ENCODE peak calls at places on chromosomes 11 and 22, in nine cellular contexts. One of them, this sample, is unnamed.

GRCh38 chr11:28606930-28607329 is 498.7 kb downstream of the METTL15 start:
- DNase-seq in activated CD8-positive, alpha-beta memory T cell treated with anti-CD3 and anti-CD28 coated beads for 1 hour: no peak
- DNase-seq in K562: no peak
- DNase-seq in right atrium auricular region: no peak
- DNase-seq in cardiac fibroblast: peak
- DNase-seq in NB4: peak
- DNase-seq in NCI-H2029 treated with DMSO at 0.1 percent for 48 hours: no peak
- DNase-seq in heart left ventricle: no peak
- DNase-seq in lung microvascular endothelial cell: peak
- DNase-seq in this sample: no peak

GRCh38 chr11:34614334-34615113 is 6.4 kb upstream of the EHF start:
- DNase-seq in K562: no peak
- DNase-seq in NCI-H2029 treated with DMSO at 0.1 percent for 48 hours: no peak
- DNase-seq in cardiac fibroblast: peak
- DNase-seq in NB4: peak
- DNase-seq in activated CD8-positive, alpha-beta memory T cell treated with anti-CD3 and anti-CD28 coated beads for 1 hour: no peak
- DNase-seq in heart left ventricle: no peak
- DNase-seq in lung microvascular endothelial cell: no peak
- DNase-seq in right atrium auricular region: no peak
- DNase-seq in this sample: no peak

GRCh38 chr11:65952052-65952521 is 6.8 kb downstream of the TSGA10IP start:
- DNase-seq in heart left ventricle: no peak
- DNase-seq in cardiac fibroblast: no peak
- DNase-seq in right atrium auricular region: no peak
- DNase-seq in NCI-H2029 treated with DMSO at 0.1 percent for 48 hours: no peak
- DNase-seq in NB4: no peak
- DNase-seq in lung microvascular endothelial cell: no peak
- DNase-seq in K562: no peak
- DNase-seq in activated CD8-positive, alpha-beta memory T cell treated with anti-CD3 and anti-CD28 coated beads for 1 hour: no peak
- DNase-seq in this sample: no peak

GRCh38 chr11:114154271-114155047 is 94.9 kb downstream of the ZBTB16 start:
- DNase-seq in lung microvascular endothelial cell: peak
- DNase-seq in cardiac fibroblast: peak
- DNase-seq in heart left ventricle: no peak
- DNase-seq in K562: no peak
- DNase-seq in NB4: peak
- DNase-seq in right atrium auricular region: peak
- DNase-seq in activated CD8-positive, alpha-beta memory T cell treated with anti-CD3 and anti-CD28 coated beads for 1 hour: no peak
- DNase-seq in NCI-H2029 treated with DMSO at 0.1 percent for 48 hours: no peak
- DNase-seq in this sample: peak

GRCh38 chr11:103736986-103737622 is 299.3 kb upstream of the DDI1 start:
- DNase-seq in NB4: no peak
- DNase-seq in heart left ventricle: peak
- DNase-seq in lung microvascular endothelial cell: peak
- DNase-seq in cardiac fibroblast: no peak
- DNase-seq in activated CD8-positive, alpha-beta memory T cell treated with anti-CD3 and anti-CD28 coated beads for 1 hour: no peak
- DNase-seq in right atrium auricular region: no peak
- DNase-seq in NCI-H2029 treated with DMSO at 0.1 percent for 48 hours: no peak
- DNase-seq in K562: no peak
- DNase-seq in this sample: no peak

GRCh38 chr11:119942583-119943338 is 195.2 kb downstream of the TRIM29 start:
- DNase-seq in heart left ventricle: no peak
- DNase-seq in NCI-H2029 treated with DMSO at 0.1 percent for 48 hours: no peak
- DNase-seq in NB4: no peak
- DNase-seq in lung microvascular endothelial cell: no peak
- DNase-seq in cardiac fibroblast: no peak
- DNase-seq in activated CD8-positive, alpha-beta memory T cell treated with anti-CD3 and anti-CD28 coated beads for 1 hour: no peak
- DNase-seq in right atrium auricular region: no peak
- DNase-seq in K562: no peak
- DNase-seq in this sample: no peak

GRCh38 chr11:125625594-125626380 is 824 bp downstream of the CHEK1 start:
- DNase-seq in heart left ventricle: peak
- DNase-seq in NB4: peak
- DNase-seq in cardiac fibroblast: peak
- DNase-seq in right atrium auricular region: peak
- DNase-seq in NCI-H2029 treated with DMSO at 0.1 percent for 48 hours: peak
- DNase-seq in activated CD8-positive, alpha-beta memory T cell treated with anti-CD3 and anti-CD28 coated beads for 1 hour: peak
- DNase-seq in lung microvascular endothelial cell: peak
- DNase-seq in K562: peak
- DNase-seq in this sample: peak

GRCh38 chr11:23789938-23790371 is 706.9 kb upstream of the LUZP2 start:
- DNase-seq in K562: no peak
- DNase-seq in NCI-H2029 treated with DMSO at 0.1 percent for 48 hours: no peak
- DNase-seq in NB4: no peak
- DNase-seq in activated CD8-positive, alpha-beta memory T cell treated with anti-CD3 and anti-CD28 coated beads for 1 hour: no peak
- DNase-seq in cardiac fibroblast: peak
- DNase-seq in right atrium auricular region: no peak
- DNase-seq in lung microvascular endothelial cell: no peak
- DNase-seq in heart left ventricle: no peak
- DNase-seq in this sample: no peak

GRCh38 chr22:29048822-29049654 is 12.6 kb downstream of the C22orf31 start:
- DNase-seq in right atrium auricular region: no peak
- DNase-seq in NB4: no peak
- DNase-seq in heart left ventricle: no peak
- DNase-seq in NCI-H2029 treated with DMSO at 0.1 percent for 48 hours: no peak
- DNase-seq in cardiac fibroblast: no peak
- DNase-seq in K562: no peak
- DNase-seq in activated CD8-positive, alpha-beta memory T cell treated with anti-CD3 and anti-CD28 coated beads for 1 hour: no peak
- DNase-seq in lung microvascular endothelial cell: no peak
- DNase-seq in this sample: no peak

GRCh38 chr22:19941365-19942070 is at the start of the genes COMT and TXNRD2:
- DNase-seq in cardiac fibroblast: peak
- DNase-seq in NB4: peak
- DNase-seq in right atrium auricular region: no peak
- DNase-seq in activated CD8-positive, alpha-beta memory T cell treated with anti-CD3 and anti-CD28 coated beads for 1 hour: peak
- DNase-seq in heart left ventricle: peak
- DNase-seq in K562: peak
- DNase-seq in lung microvascular endothelial cell: peak
- DNase-seq in NCI-H2029 treated with DMSO at 0.1 percent for 48 hours: peak
- DNase-seq in this sample: peak

GRCh38 chr11:75465701-75466531 is 32.9 kb upstream of the KLHL35 start:
- DNase-seq in activated CD8-positive, alpha-beta memory T cell treated with anti-CD3 and anti-CD28 coated beads for 1 hour: no peak
- DNase-seq in lung microvascular endothelial cell: peak
- DNase-seq in heart left ventricle: no peak
- DNase-seq in right atrium auricular region: no peak
- DNase-seq in NCI-H2029 treated with DMSO at 0.1 percent for 48 hours: no peak
- DNase-seq in cardiac fibroblast: no peak
- DNase-seq in K562: no peak
- DNase-seq in NB4: no peak
- DNase-seq in this sample: no peak

GRCh38 chr22:22026157-22026831 is 43.7 kb upstream of the TOP3B start:
- DNase-seq in heart left ventricle: no peak
- DNase-seq in NCI-H2029 treated with DMSO at 0.1 percent for 48 hours: no peak
- DNase-seq in activated CD8-positive, alpha-beta memory T cell treated with anti-CD3 and anti-CD28 coated beads for 1 hour: no peak
- DNase-seq in K562: no peak
- DNase-seq in cardiac fibroblast: no peak
- DNase-seq in right atrium auricular region: no peak
- DNase-seq in NB4: no peak
- DNase-seq in lung microvascular endothelial cell: no peak
- DNase-seq in this sample: no peak

GRCh38 chr22:21861856-21862255 is 5.6 kb downstream of the MAPK1 start:
- DNase-seq in K562: no peak
- DNase-seq in activated CD8-positive, alpha-beta memory T cell treated with anti-CD3 and anti-CD28 coated beads for 1 hour: no peak
- DNase-seq in lung microvascular endothelial cell: no peak
- DNase-seq in NCI-H2029 treated with DMSO at 0.1 percent for 48 hours: no peak
- DNase-seq in cardiac fibroblast: peak
- DNase-seq in heart left ventricle: no peak
- DNase-seq in NB4: peak
- DNase-seq in right atrium auricular region: no peak
- DNase-seq in this sample: no peak

GRCh38 chr11:69770525-69770924 is 4.6 kb downstream of the FGF4 start:
- DNase-seq in heart left ventricle: no peak
- DNase-seq in lung microvascular endothelial cell: no peak
- DNase-seq in right atrium auricular region: no peak
- DNase-seq in cardiac fibroblast: no peak
- DNase-seq in NCI-H2029 treated with DMSO at 0.1 percent for 48 hours: no peak
- DNase-seq in activated CD8-positive, alpha-beta memory T cell treated with anti-CD3 and anti-CD28 coated beads for 1 hour: no peak
- DNase-seq in K562: peak
- DNase-seq in NB4: no peak
- DNase-seq in this sample: no peak

GRCh38 chr11:1913271-1914060 is 6.0 kb upstream of the TNNT3 start:
- DNase-seq in NCI-H2029 treated with DMSO at 0.1 percent for 48 hours: no peak
- DNase-seq in right atrium auricular region: no peak
- DNase-seq in cardiac fibroblast: no peak
- DNase-seq in K562: no peak
- DNase-seq in NB4: no peak
- DNase-seq in activated CD8-positive, alpha-beta memory T cell treated with anti-CD3 and anti-CD28 coated beads for 1 hour: no peak
- DNase-seq in heart left ventricle: peak
- DNase-seq in lung microvascular endothelial cell: no peak
- DNase-seq in this sample: no peak

GRCh38 chr11:15704064-15704463 is 589.3 kb downstream of the INSC start:
- DNase-seq in NCI-H2029 treated with DMSO at 0.1 percent for 48 hours: no peak
- DNase-seq in K562: no peak
- DNase-seq in cardiac fibroblast: no peak
- DNase-seq in right atrium auricular region: no peak
- DNase-seq in NB4: no peak
- DNase-seq in activated CD8-positive, alpha-beta memory T cell treated with anti-CD3 and anti-CD28 coated beads for 1 hour: no peak
- DNase-seq in lung microvascular endothelial cell: no peak
- DNase-seq in heart left ventricle: no peak
- DNase-seq in this sample: no peak

GRCh38 chr11:63020671-63021255 is 5.1 kb upstream of the SLC22A8 start:
- DNase-seq in NB4: peak
- DNase-seq in heart left ventricle: no peak
- DNase-seq in K562: peak
- DNase-seq in NCI-H2029 treated with DMSO at 0.1 percent for 48 hours: no peak
- DNase-seq in activated CD8-positive, alpha-beta memory T cell treated with anti-CD3 and anti-CD28 coated beads for 1 hour: no peak
- DNase-seq in lung microvascular endothelial cell: peak
- DNase-seq in right atrium auricular region: no peak
- DNase-seq in cardiac fibroblast: no peak
- DNase-seq in this sample: no peak

GRCh38 chr11:46278387-46279173 is 1.1 kb downstream of the CREB3L1 start:
- DNase-seq in cardiac fibroblast: peak
- DNase-seq in NCI-H2029 treated with DMSO at 0.1 percent for 48 hours: no peak
- DNase-seq in right atrium auricular region: no peak
- DNase-seq in activated CD8-positive, alpha-beta memory T cell treated with anti-CD3 and anti-CD28 coated beads for 1 hour: peak
- DNase-seq in NB4: peak
- DNase-seq in lung microvascular endothelial cell: no peak
- DNase-seq in K562: peak
- DNase-seq in heart left ventricle: peak
- DNase-seq in this sample: peak

GRCh38 chr11:111326824-111327223 is 28.5 kb downstream of the POU2AF3 start:
- DNase-seq in activated CD8-positive, alpha-beta memory T cell treated with anti-CD3 and anti-CD28 coated beads for 1 hour: no peak
- DNase-seq in K562: no peak
- DNase-seq in heart left ventricle: no peak
- DNase-seq in right atrium auricular region: no peak
- DNase-seq in lung microvascular endothelial cell: no peak
- DNase-seq in NCI-H2029 treated with DMSO at 0.1 percent for 48 hours: no peak
- DNase-seq in NB4: no peak
- DNase-seq in cardiac fibroblast: no peak
- DNase-seq in this sample: no peak

GRCh38 chr11:132472411-132473205 is 1059.7 kb downstream of the OPCML start:
- DNase-seq in K562: no peak
- DNase-seq in heart left ventricle: no peak
- DNase-seq in right atrium auricular region: no peak
- DNase-seq in activated CD8-positive, alpha-beta memory T cell treated with anti-CD3 and anti-CD28 coated beads for 1 hour: no peak
- DNase-seq in NB4: no peak
- DNase-seq in NCI-H2029 treated with DMSO at 0.1 percent for 48 hours: no peak
- DNase-seq in cardiac fibroblast: peak
- DNase-seq in lung microvascular endothelial cell: no peak
- DNase-seq in this sample: no peak

GRCh38 chr11:28245131-28245530 is 136.9 kb downstream of the METTL15 start:
- DNase-seq in K562: no peak
- DNase-seq in heart left ventricle: no peak
- DNase-seq in lung microvascular endothelial cell: no peak
- DNase-seq in NCI-H2029 treated with DMSO at 0.1 percent for 48 hours: no peak
- DNase-seq in cardiac fibroblast: peak
- DNase-seq in NB4: no peak
- DNase-seq in activated CD8-positive, alpha-beta memory T cell treated with anti-CD3 and anti-CD28 coated beads for 1 hour: no peak
- DNase-seq in right atrium auricular region: no peak
- DNase-seq in this sample: no peak

GRCh38 chr11:43582024-43582836 is 98.3 kb upstream of the HSD17B12 start:
- DNase-seq in K562: no peak
- DNase-seq in activated CD8-positive, alpha-beta memory T cell treated with anti-CD3 and anti-CD28 coated beads for 1 hour: no peak
- DNase-seq in NB4: no peak
- DNase-seq in heart left ventricle: no peak
- DNase-seq in right atrium auricular region: no peak
- DNase-seq in cardiac fibroblast: no peak
- DNase-seq in NCI-H2029 treated with DMSO at 0.1 percent for 48 hours: no peak
- DNase-seq in lung microvascular endothelial cell: no peak
- DNase-seq in this sample: no peak

GRCh38 chr11:122071680-122072321 is 44.2 kb downstream of the BLID start:
- DNase-seq in NB4: no peak
- DNase-seq in K562: no peak
- DNase-seq in cardiac fibroblast: no peak
- DNase-seq in activated CD8-positive, alpha-beta memory T cell treated with anti-CD3 and anti-CD28 coated beads for 1 hour: no peak
- DNase-seq in right atrium auricular region: no peak
- DNase-seq in NCI-H2029 treated with DMSO at 0.1 percent for 48 hours: no peak
- DNase-seq in lung microvascular endothelial cell: no peak
- DNase-seq in heart left ventricle: no peak
- DNase-seq in this sample: peak

GRCh38 chr22:27918351-27919221 is 470 bp downstream of the PITPNB start:
- DNase-seq in NB4: peak
- DNase-seq in right atrium auricular region: peak
- DNase-seq in NCI-H2029 treated with DMSO at 0.1 percent for 48 hours: no peak
- DNase-seq in K562: peak
- DNase-seq in heart left ventricle: peak
- DNase-seq in lung microvascular endothelial cell: peak
- DNase-seq in activated CD8-positive, alpha-beta memory T cell treated with anti-CD3 and anti-CD28 coated beads for 1 hour: peak
- DNase-seq in cardiac fibroblast: peak
- DNase-seq in this sample: peak

GRCh38 chr11:79189604-79190003 is 251.2 kb downstream of the TENM4 start:
- DNase-seq in NCI-H2029 treated with DMSO at 0.1 percent for 48 hours: peak
- DNase-seq in heart left ventricle: no peak
- DNase-seq in NB4: no peak
- DNase-seq in lung microvascular endothelial cell: no peak
- DNase-seq in right atrium auricular region: no peak
- DNase-seq in cardiac fibroblast: no peak
- DNase-seq in activated CD8-positive, alpha-beta memory T cell treated with anti-CD3 and anti-CD28 coated beads for 1 hour: no peak
- DNase-seq in K562: no peak
- DNase-seq in this sample: peak

GRCh38 chr11:74990941-74991340 is 2.2 kb downstream of the NEU3 start:
- DNase-seq in activated CD8-positive, alpha-beta memory T cell treated with anti-CD3 and anti-CD28 coated beads for 1 hour: no peak
- DNase-seq in heart left ventricle: no peak
- DNase-seq in lung microvascular endothelial cell: no peak
- DNase-seq in NCI-H2029 treated with DMSO at 0.1 percent for 48 hours: no peak
- DNase-seq in K562: no peak
- DNase-seq in cardiac fibroblast: no peak
- DNase-seq in NB4: no peak
- DNase-seq in right atrium auricular region: no peak
- DNase-seq in this sample: no peak

GRCh38 chr11:45337583-45338360 is 51.6 kb upstream of the SYT13 start:
- DNase-seq in heart left ventricle: no peak
- DNase-seq in right atrium auricular region: no peak
- DNase-seq in activated CD8-positive, alpha-beta memory T cell treated with anti-CD3 and anti-CD28 coated beads for 1 hour: no peak
- DNase-seq in NCI-H2029 treated with DMSO at 0.1 percent for 48 hours: no peak
- DNase-seq in cardiac fibroblast: no peak
- DNase-seq in lung microvascular endothelial cell: no peak
- DNase-seq in K562: no peak
- DNase-seq in NB4: no peak
- DNase-seq in this sample: no peak

GRCh38 chr22:35024364-35024692 is 41.6 kb upstream of the ISX start:
- DNase-seq in right atrium auricular region: no peak
- DNase-seq in NCI-H2029 treated with DMSO at 0.1 percent for 48 hours: no peak
- DNase-seq in cardiac fibroblast: no peak
- DNase-seq in K562: no peak
- DNase-seq in activated CD8-positive, alpha-beta memory T cell treated with anti-CD3 and anti-CD28 coated beads for 1 hour: no peak
- DNase-seq in heart left ventricle: no peak
- DNase-seq in NB4: no peak
- DNase-seq in lung microvascular endothelial cell: no peak
- DNase-seq in this sample: no peak

GRCh38 chr11:45662665-45663485 is 2.5 kb downstream of the CHST1 start:
- DNase-seq in cardiac fibroblast: peak
- DNase-seq in heart left ventricle: no peak
- DNase-seq in right atrium auricular region: no peak
- DNase-seq in NB4: peak
- DNase-seq in activated CD8-positive, alpha-beta memory T cell treated with anti-CD3 and anti-CD28 coated beads for 1 hour: no peak
- DNase-seq in lung microvascular endothelial cell: peak
- DNase-seq in NCI-H2029 treated with DMSO at 0.1 percent for 48 hours: no peak
- DNase-seq in K562: peak
- DNase-seq in this sample: no peak

GRCh38 chr11:47924184-47924671 is 56.1 kb upstream of the PTPRJ start:
- DNase-seq in activated CD8-positive, alpha-beta memory T cell treated with anti-CD3 and anti-CD28 coated beads for 1 hour: no peak
- DNase-seq in right atrium auricular region: no peak
- DNase-seq in NB4: no peak
- DNase-seq in heart left ventricle: no peak
- DNase-seq in K562: no peak
- DNase-seq in NCI-H2029 treated with DMSO at 0.1 percent for 48 hours: no peak
- DNase-seq in lung microvascular endothelial cell: no peak
- DNase-seq in cardiac fibroblast: peak
- DNase-seq in this sample: peak

GRCh38 chr11:123904932-123905331 is 3.0 kb downstream of the OR8D4 start:
- DNase-seq in right atrium auricular region: no peak
- DNase-seq in heart left ventricle: no peak
- DNase-seq in activated CD8-positive, alpha-beta memory T cell treated with anti-CD3 and anti-CD28 coated beads for 1 hour: no peak
- DNase-seq in NB4: no peak
- DNase-seq in K562: no peak
- DNase-seq in cardiac fibroblast: no peak
- DNase-seq in lung microvascular endothelial cell: no peak
- DNase-seq in NCI-H2029 treated with DMSO at 0.1 percent for 48 hours: no peak
- DNase-seq in this sample: no peak